ENCODE peak calls at places on chromosomes 16 and 17, in five cellular contexts. One of them, this sample, is unnamed.

GRCh38 chr16:20674684-20675487 is 22.6 kb downstream of the ACSM1 start:
- DNase-seq in fibroblast of the aortic adventitia: no peak
- DNase-seq in cardiac fibroblast: peak; percentile 16
- DNase-seq in GM23338: peak; percentile 37
- DNase-seq in body of pancreas: peak; percentile 16
- DNase-seq in this sample: no peak

GRCh38 chr16:62167551-62167950 is 131.3 kb upstream of the CDH8 start:
- DNase-seq in fibroblast of the aortic adventitia: no peak
- DNase-seq in body of pancreas: no peak
- DNase-seq in cardiac fibroblast: no peak
- DNase-seq in GM23338: no peak
- DNase-seq in this sample: no peak

GRCh38 chr17:18040287-18040858 is 1.2 kb downstream of the GID4 start:
- DNase-seq in body of pancreas: no peak
- DNase-seq in fibroblast of the aortic adventitia: no peak
- DNase-seq in cardiac fibroblast: no peak
- DNase-seq in GM23338: no peak
- DNase-seq in this sample: no peak

GRCh38 chr17:36863676-36864075 is 73.6 kb upstream of the LHX1 start:
- DNase-seq in cardiac fibroblast: no peak
- DNase-seq in GM23338: no peak
- DNase-seq in fibroblast of the aortic adventitia: no peak
- DNase-seq in body of pancreas: no peak
- DNase-seq in this sample: no peak

GRCh38 chr17:40588557-40588956 is 23.3 kb upstream of the CCR7 start:
- DNase-seq in body of pancreas: no peak
- DNase-seq in fibroblast of the aortic adventitia: no peak
- DNase-seq in cardiac fibroblast: no peak
- DNase-seq in GM23338: no peak
- DNase-seq in this sample: no peak

GRCh38 chr16:12186774-12187335 is 210.3 kb downstream of the SNX29 start:
- DNase-seq in fibroblast of the aortic adventitia: peak; percentile 20
- DNase-seq in GM23338: no peak
- DNase-seq in cardiac fibroblast: no peak
- DNase-seq in body of pancreas: no peak
- DNase-seq in this sample: peak; percentile 87

GRCh38 chr16:28063047-28063521 is 430 bp downstream of the GSG1L start:
- DNase-seq in GM23338: peak; percentile 53
- DNase-seq in body of pancreas: no peak
- DNase-seq in fibroblast of the aortic adventitia: no peak
- DNase-seq in cardiac fibroblast: no peak
- DNase-seq in this sample: no peak

GRCh38 chr16:68538880-68539701 is at the start of gene ZFP90:
- DNase-seq in fibroblast of the aortic adventitia: peak; percentile 81
- DNase-seq in GM23338: peak; percentile 96
- DNase-seq in cardiac fibroblast: peak; percentile 89
- DNase-seq in body of pancreas: peak; percentile 84
- DNase-seq in this sample: peak; percentile 78

GRCh38 chr16:89402962-89403361 is 87.4 kb downstream of the ANKRD11 start:
- DNase-seq in fibroblast of the aortic adventitia: no peak
- DNase-seq in body of pancreas: no peak
- DNase-seq in GM23338: no peak
- DNase-seq in cardiac fibroblast: no peak
- DNase-seq in this sample: peak; percentile 56

GRCh38 chr17:55238931-55239297 is 25.8 kb upstream of the HLF start:
- DNase-seq in GM23338: peak; percentile 69
- DNase-seq in body of pancreas: peak; percentile 16
- DNase-seq in cardiac fibroblast: peak; percentile 4
- DNase-seq in fibroblast of the aortic adventitia: no peak
- DNase-seq in this sample: no peak

GRCh38 chr16:54488729-54489128 is 202.1 kb upstream of the IRX3 start:
- DNase-seq in cardiac fibroblast: no peak
- DNase-seq in GM23338: no peak
- DNase-seq in fibroblast of the aortic adventitia: peak; percentile 23
- DNase-seq in body of pancreas: no peak
- DNase-seq in this sample: peak; percentile 8

GRCh38 chr16:72666267-72666666 is 381.7 kb downstream of the ZFHX3 start:
- DNase-seq in body of pancreas: no peak
- DNase-seq in fibroblast of the aortic adventitia: peak; percentile 19
- DNase-seq in cardiac fibroblast: peak; percentile 7
- DNase-seq in GM23338: no peak
- DNase-seq in this sample: peak; percentile 7

GRCh38 chr17:3447625-3448024 is 14.0 kb upstream of the OR1E2 start:
- DNase-seq in GM23338: peak; percentile 80
- DNase-seq in cardiac fibroblast: peak; percentile 5
- DNase-seq in body of pancreas: no peak
- DNase-seq in fibroblast of the aortic adventitia: no peak
- DNase-seq in this sample: peak; percentile 30

GRCh38 chr17:80872011-80872929 is 119.4 kb upstream of the CHMP6 start:
- DNase-seq in GM23338: no peak
- DNase-seq in body of pancreas: no peak
- DNase-seq in cardiac fibroblast: no peak
- DNase-seq in fibroblast of the aortic adventitia: no peak
- DNase-seq in this sample: no peak

GRCh38 chr16:81779540-81780320 is 639 bp downstream of the PLCG2 start:
- DNase-seq in fibroblast of the aortic adventitia: no peak
- DNase-seq in cardiac fibroblast: no peak
- DNase-seq in GM23338: peak; percentile 68
- DNase-seq in body of pancreas: peak; percentile 36
- DNase-seq in this sample: no peak

GRCh38 chr16:48385272-48385953 is at the start of gene SIAH1:
- DNase-seq in fibroblast of the aortic adventitia: peak; percentile 68
- DNase-seq in body of pancreas: peak; percentile 84
- DNase-seq in GM23338: peak; percentile 89
- DNase-seq in cardiac fibroblast: peak; percentile 87
- DNase-seq in this sample: peak; percentile 57

GRCh38 chr17:7111784-7112526 is 2.7 kb downstream of the ASGR2 start:
- DNase-seq in cardiac fibroblast: no peak
- DNase-seq in GM23338: peak; percentile 42
- DNase-seq in fibroblast of the aortic adventitia: no peak
- DNase-seq in body of pancreas: no peak
- DNase-seq in this sample: no peak

GRCh38 chr17:13256545-13256944 is 238.7 kb upstream of the ELAC2 start:
- DNase-seq in body of pancreas: no peak
- DNase-seq in cardiac fibroblast: no peak
- DNase-seq in fibroblast of the aortic adventitia: no peak
- DNase-seq in GM23338: peak; percentile 10
- DNase-seq in this sample: no peak

GRCh38 chr16:76059701-76060100 is 217.5 kb upstream of the CNTNAP4 start:
- DNase-seq in cardiac fibroblast: no peak
- DNase-seq in fibroblast of the aortic adventitia: no peak
- DNase-seq in GM23338: no peak
- DNase-seq in body of pancreas: no peak
- DNase-seq in this sample: no peak

GRCh38 chr17:14359251-14359939 is 58.5 kb downstream of the HS3ST3B1 start:
- DNase-seq in fibroblast of the aortic adventitia: no peak
- DNase-seq in GM23338: no peak
- DNase-seq in cardiac fibroblast: no peak
- DNase-seq in body of pancreas: no peak
- DNase-seq in this sample: no peak

GRCh38 chr17:8705427-8705826 is 39.2 kb downstream of the CCDC42 start:
- DNase-seq in cardiac fibroblast: no peak
- DNase-seq in fibroblast of the aortic adventitia: no peak
- DNase-seq in GM23338: no peak
- DNase-seq in body of pancreas: no peak
- DNase-seq in this sample: no peak

GRCh38 chr16:19008245-19008644 is 24.5 kb downstream of the TMC7 start:
- DNase-seq in GM23338: no peak
- DNase-seq in fibroblast of the aortic adventitia: peak; percentile 95
- DNase-seq in cardiac fibroblast: peak; percentile 76
- DNase-seq in body of pancreas: no peak
- DNase-seq in this sample: peak; percentile 85

GRCh38 chr17:51585514-51586104 is 325.3 kb downstream of the UTP18 start:
- DNase-seq in fibroblast of the aortic adventitia: no peak
- DNase-seq in GM23338: peak; percentile 76
- DNase-seq in body of pancreas: peak; percentile 11
- DNase-seq in cardiac fibroblast: no peak
- DNase-seq in this sample: no peak

GRCh38 chr17:58232707-58233156 is 5.7 kb upstream of the LPO start:
- DNase-seq in fibroblast of the aortic adventitia: peak; percentile 56
- DNase-seq in cardiac fibroblast: peak; percentile 66
- DNase-seq in body of pancreas: no peak
- DNase-seq in GM23338: peak; percentile 33
- DNase-seq in this sample: peak; percentile 94

GRCh38 chr16:10744370-10745030 is 858 bp downstream of the NUBP1 start:
- DNase-seq in cardiac fibroblast: no peak
- DNase-seq in fibroblast of the aortic adventitia: no peak
- DNase-seq in body of pancreas: no peak
- DNase-seq in GM23338: no peak
- DNase-seq in this sample: peak; percentile 53

GRCh38 chr16:14289692-14290340 is 218.7 kb downstream of the MRTFB start:
- DNase-seq in fibroblast of the aortic adventitia: no peak
- DNase-seq in GM23338: peak; percentile 86
- DNase-seq in body of pancreas: no peak
- DNase-seq in cardiac fibroblast: no peak
- DNase-seq in this sample: peak; percentile 55

GRCh38 chr17:15123593-15124590 is 141.2 kb downstream of the PMP22 start:
- DNase-seq in cardiac fibroblast: no peak
- DNase-seq in GM23338: no peak
- DNase-seq in fibroblast of the aortic adventitia: peak; percentile 54
- DNase-seq in body of pancreas: no peak
- DNase-seq in this sample: peak; percentile 93

GRCh38 chr17:45016823-45017222 is 34.6 kb downstream of the DCAKD start:
- DNase-seq in body of pancreas: no peak
- DNase-seq in fibroblast of the aortic adventitia: no peak
- DNase-seq in GM23338: peak; percentile 74
- DNase-seq in cardiac fibroblast: no peak
- DNase-seq in this sample: peak; percentile 37
- TF ChIP-seq CTCF in body of pancreas: no peak
- TF ChIP-seq CTCF in fibroblast of the aortic adventitia: peak; percentile 41
- TF ChIP-seq CTCF in GM23338: peak; percentile 51
- TF ChIP-seq CTCF in cardiac fibroblast: peak; percentile 35
- TF ChIP-seq CTCF in this sample: peak; percentile 27

GRCh38 chr16:57479422-57480126 is 6.7 kb downstream of the DOK4 start:
- DNase-seq in cardiac fibroblast: peak; percentile 81
- DNase-seq in fibroblast of the aortic adventitia: peak; percentile 74
- DNase-seq in GM23338: peak; percentile 86
- DNase-seq in body of pancreas: no peak
- DNase-seq in this sample: peak; percentile 67

GRCh38 chr16:57481421-57481820 is 4.9 kb downstream of the DOK4 start:
- DNase-seq in fibroblast of the aortic adventitia: no peak
- DNase-seq in GM23338: no peak
- DNase-seq in body of pancreas: no peak
- DNase-seq in cardiac fibroblast: no peak
- DNase-seq in this sample: no peak

GRCh38 chr16:57479043-57479421 is 7.3 kb downstream of the DOK4 start:
- DNase-seq in cardiac fibroblast: no peak
- DNase-seq in body of pancreas: no peak
- DNase-seq in fibroblast of the aortic adventitia: no peak
- DNase-seq in GM23338: no peak
- DNase-seq in this sample: no peak

GRCh38 chr16:57480754-57481230 is 5.5 kb downstream of the DOK4 start:
- DNase-seq in body of pancreas: no peak
- DNase-seq in fibroblast of the aortic adventitia: no peak
- DNase-seq in cardiac fibroblast: no peak
- DNase-seq in GM23338: no peak
- DNase-seq in this sample: no peak

DNA sequence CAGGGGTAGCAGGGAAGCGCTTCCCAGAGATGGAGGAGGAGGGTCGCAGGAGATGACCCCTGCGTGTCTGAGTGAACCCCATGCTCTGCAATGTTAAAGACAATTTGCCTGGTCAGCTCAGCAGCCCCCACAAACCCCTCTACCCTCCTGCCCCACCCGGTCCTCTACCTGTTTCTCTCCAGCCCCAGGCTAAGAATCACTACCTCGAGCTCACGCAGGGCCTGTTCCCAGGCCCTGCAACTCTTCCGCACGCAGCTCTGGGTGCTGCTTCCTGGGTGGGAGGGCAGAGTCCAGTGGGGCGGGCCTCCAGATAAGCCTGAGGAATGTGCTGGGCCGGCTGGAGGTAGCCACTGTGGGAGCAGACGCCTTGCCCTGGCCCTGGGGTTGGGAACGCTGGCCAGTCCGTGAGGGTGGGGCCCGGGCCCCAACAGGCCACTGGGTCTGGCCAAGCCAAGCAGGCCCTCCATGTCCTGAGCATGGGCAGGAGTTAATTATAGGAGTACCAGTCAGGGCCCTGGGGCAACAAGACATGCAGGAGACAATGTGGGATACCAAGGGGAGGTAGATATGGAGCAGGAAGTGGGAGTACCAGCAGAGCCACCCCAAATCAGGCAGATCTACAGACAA is 6.1 kb downstream of the DOK4 start:
- DNase-seq in fibroblast of the aortic adventitia: peak; percentile 80
- DNase-seq in body of pancreas: peak; percentile 86
- DNase-seq in GM23338: no peak
- DNase-seq in cardiac fibroblast: peak; percentile 81
- DNase-seq in this sample: peak; percentile 29
- H3K4me3 ChIP-seq in fibroblast of the aortic adventitia: peak overlapping the region; percentile 72
- H3K4me3 ChIP-seq in body of pancreas: no peak overlapping the region
- H3K4me3 ChIP-seq in GM23338: peak overlapping the region; percentile 56
- H3K4me3 ChIP-seq in cardiac fibroblast: peak overlapping the region; percentile 65
- H3K4me3 ChIP-seq in this sample: peak overlapping the region; percentile 62

GRCh38 chr16:15861996-15862395 is 5.2 kb upstream of the MYH11 start:
- DNase-seq in cardiac fibroblast: no peak
- DNase-seq in fibroblast of the aortic adventitia: no peak
- DNase-seq in GM23338: no peak
- DNase-seq in body of pancreas: no peak
- DNase-seq in this sample: no peak
- TF ChIP-seq CTCF in cardiac fibroblast: no peak
- TF ChIP-seq CTCF in fibroblast of the aortic adventitia: no peak
- TF ChIP-seq CTCF in GM23338: no peak
- TF ChIP-seq CTCF in body of pancreas: no peak
- TF ChIP-seq CTCF in this sample: no peak

GRCh38 chr16:2008009-2008526 is 1.6 kb downstream of the ZNF598 start:
- DNase-seq in cardiac fibroblast: peak; percentile 68
- DNase-seq in GM23338: no peak
- DNase-seq in fibroblast of the aortic adventitia: peak; percentile 80
- DNase-seq in body of pancreas: peak; percentile 66
- DNase-seq in this sample: peak; percentile 89
- H3K4me3 ChIP-seq in cardiac fibroblast: peak overlapping the region; percentile 79
- H3K4me3 ChIP-seq in GM23338: peak overlapping the region; percentile 91
- H3K4me3 ChIP-seq in fibroblast of the aortic adventitia: peak overlapping the region; percentile 81
- H3K4me3 ChIP-seq in body of pancreas: no peak overlapping the region
- H3K4me3 ChIP-seq in this sample: peak overlapping the region; percentile 63

This sample was measured in fibroblast of mammary gland.